ENCODE peak calls at places on chromosomes 5 and 9, in six cellular contexts. M is HCT116, Z is aorta, X is A549, F is sigmoid colon, J is heart right ventricle. W is an unnamed sample.

GRCh38 chr5:99005506-99005905 is 76.7 kb upstream of the CHD1 start:
- DNase-seq in F (no peak), Z (no peak), X (no peak), M (no peak), J (no peak), W (no peak)

GRCh38 chr9:16154570-16155078 is 601.8 kb downstream of the CCDC171 start:
- DNase-seq in F (no peak), Z (no peak), J (peak), M (no peak), X (no peak), W (no peak)

GRCh38 chr5:131392461-131393095 is 128.7 kb downstream of the CDC42SE2 start:
- DNase-seq in J (no peak), Z (no peak), M (no peak), F (no peak), X (no peak), W (no peak)

GRCh38 chr5:148713735-148714508 is 59.6 kb upstream of the HTR4 start:
- DNase-seq in X (no peak), Z (no peak), M (no peak), F (no peak), J (no peak), W (no peak)

GRCh38 chr5:103364074-103364473 is 105.5 kb downstream of the MACIR start:
- DNase-seq in X (no peak), M (no peak), F (no peak), Z (no peak), J (no peak), W (no peak)

GRCh38 chr5:25056846-25057245 is 412.1 kb upstream of the CDH10 start:
- DNase-seq in Z (no peak), X (no peak), M (no peak), F (no peak), J (no peak), W (no peak)

GRCh38 chr9:112110094-112110772 is 64.9 kb downstream of the SUSD1 start:
- DNase-seq in M (no peak), X (no peak), J (no peak), Z (no peak), F (no peak), W (no peak)

GRCh38 chr5:122101636-122102285 is 23.7 kb upstream of the LOX start:
- DNase-seq in Z (no peak), F (no peak), J (no peak), M (peak), X (no peak), W (no peak)

GRCh38 chr9:124698265-124698664 is 72.8 kb downstream of the NR6A1 start:
- DNase-seq in Z (no peak), X (no peak), M (no peak), J (no peak), F (no peak), W (no peak)

GRCh38 chr5:9519537-9519936 is 26.3 kb downstream of the SEMA5A start:
- DNase-seq in M (no peak), F (no peak), J (no peak), Z (no peak), X (no peak), W (no peak)

GRCh38 chr9:134369416-134370212 is 43.4 kb downstream of the RXRA start:
- DNase-seq in J (no peak), M (no peak), X (no peak), F (no peak), Z (no peak), W (no peak)

GRCh38 chr5:50814541-50814940 is 148.1 kb downstream of the PARP8 start:
- DNase-seq in M (no peak), J (no peak), X (no peak), F (no peak), Z (no peak), W (no peak)

GRCh38 chr5:5335708-5336211 is 86.7 kb upstream of the ICE1 start:
- DNase-seq in Z (no peak), J (no peak), X (peak), M (peak), F (no peak), W (no peak)

GRCh38 chr9:125744616-125745387 is 2.4 kb upstream of the PBX3 start:
- DNase-seq in X (no peak), F (no peak), J (no peak), M (no peak), Z (no peak), W (no peak)

GRCh38 chr9:105994970-105995369 is 300.6 kb downstream of the TMEM38B start:
- DNase-seq in M (no peak), Z (no peak), X (no peak), J (no peak), F (no peak), W (no peak)

GRCh38 chr5:137666901-137667300 is 69.0 kb downstream of the KLHL3 start:
- DNase-seq in J (no peak), M (no peak), X (no peak), F (no peak), Z (no peak), W (no peak)

GRCh38 chr5:123448017-123448617 is 24.9 kb upstream of the CEP120 start:
- DNase-seq in X (no peak), J (no peak), F (no peak), M (no peak), Z (no peak), W (no peak)

GRCh38 chr9:108151161-108151586 is 661.6 kb upstream of the KLF4 start:
- DNase-seq in M (no peak), F (no peak), J (peak), Z (no peak), X (no peak), W (no peak)

GRCh38 chr5:141373673-141374317 is at the start of gene PCDHGA6:
- DNase-seq in Z (peak), J (no peak), X (no peak), F (no peak), M (no peak), W (no peak)

GRCh38 chr5:31064215-31064614 is 129.3 kb upstream of the CDH6 start:
- DNase-seq in X (no peak), F (no peak), J (no peak), Z (no peak), M (no peak), W (no peak)

GRCh38 chr9:2179557-2179956 is 164.4 kb downstream of the SMARCA2 start:
- DNase-seq in X (no peak), M (no peak), J (no peak), Z (no peak), F (no peak), W (no peak)

GRCh38 chr5:157266286-157267007 is 524 bp downstream of the CYFIP2 start:
- DNase-seq in M (no peak), J (peak), F (no peak), X (peak), Z (peak), W (no peak)

GRCh38 chr5:169201597-169201996 is 99.3 kb downstream of the SLIT3 start:
- DNase-seq in J (no peak), M (no peak), X (no peak), Z (no peak), F (no peak), W (no peak)

GRCh38 chr5:127358782-127359181 is 68.2 kb downstream of the MEGF10 start:
- DNase-seq in F (no peak), X (no peak), M (no peak), Z (no peak), J (no peak), W (no peak)

GRCh38 chr9:110758201-110758600 is 89.6 kb downstream of the MUSK start:
- DNase-seq in F (no peak), Z (no peak), M (no peak), X (no peak), J (no peak), W (no peak)

GRCh38 chr5:57102905-57103255 is 71.0 kb upstream of the GPBP1 start:
- DNase-seq in J (no peak), M (no peak), Z (no peak), F (no peak), X (peak), W (no peak)

GRCh38 chr5:96823900-96824351 is 16.2 kb upstream of the ERAP1 start:
- DNase-seq in F (no peak), M (no peak), X (peak), J (no peak), Z (no peak), W (no peak)

GRCh38 chr5:169286572-169287325 is 14.2 kb downstream of the SLIT3 start:
- DNase-seq in F (no peak), X (no peak), M (no peak), Z (peak), J (peak), W (no peak)

GRCh38 chr5:180212363-180213255 is 3.6 kb upstream of the RASGEF1C start:
- DNase-seq in M (no peak), Z (no peak), F (peak), J (no peak), X (no peak), W (no peak)

GRCh38 chr5:132444841-132445639 is 45.5 kb downstream of the IRF1 start:
- DNase-seq in X (no peak), J (no peak), M (no peak), F (no peak), Z (no peak), W (no peak)

GRCh38 chr5:16666861-16667481 is 50.2 kb upstream of the RETREG1 start:
- DNase-seq in X (no peak), F (no peak), J (peak), M (no peak), Z (no peak), W (peak)

GRCh38 chr5:76622076-76622475 is 1.1 kb downstream of the F2RL2 start:
- DNase-seq in X (no peak), M (no peak), F (no peak), Z (no peak), J (no peak), W (no peak)

GRCh38 chr9:129597355-129598088 is 23.4 kb downstream of the C9orf50 start:
- DNase-seq in Z (peak), J (peak), M (peak), X (peak), F (peak), W (no peak)

GRCh38 chr5:10601246-10602030 is 37.6 kb downstream of the ANKRD33B start:
- DNase-seq in Z (peak), J (peak), F (peak), X (peak), M (peak), W (peak)

GRCh38 chr5:80125962-80126480 is 90.9 kb downstream of the THBS4 start:
- DNase-seq in X (no peak), F (no peak), Z (no peak), M (peak), J (no peak), W (no peak)

DNA sequence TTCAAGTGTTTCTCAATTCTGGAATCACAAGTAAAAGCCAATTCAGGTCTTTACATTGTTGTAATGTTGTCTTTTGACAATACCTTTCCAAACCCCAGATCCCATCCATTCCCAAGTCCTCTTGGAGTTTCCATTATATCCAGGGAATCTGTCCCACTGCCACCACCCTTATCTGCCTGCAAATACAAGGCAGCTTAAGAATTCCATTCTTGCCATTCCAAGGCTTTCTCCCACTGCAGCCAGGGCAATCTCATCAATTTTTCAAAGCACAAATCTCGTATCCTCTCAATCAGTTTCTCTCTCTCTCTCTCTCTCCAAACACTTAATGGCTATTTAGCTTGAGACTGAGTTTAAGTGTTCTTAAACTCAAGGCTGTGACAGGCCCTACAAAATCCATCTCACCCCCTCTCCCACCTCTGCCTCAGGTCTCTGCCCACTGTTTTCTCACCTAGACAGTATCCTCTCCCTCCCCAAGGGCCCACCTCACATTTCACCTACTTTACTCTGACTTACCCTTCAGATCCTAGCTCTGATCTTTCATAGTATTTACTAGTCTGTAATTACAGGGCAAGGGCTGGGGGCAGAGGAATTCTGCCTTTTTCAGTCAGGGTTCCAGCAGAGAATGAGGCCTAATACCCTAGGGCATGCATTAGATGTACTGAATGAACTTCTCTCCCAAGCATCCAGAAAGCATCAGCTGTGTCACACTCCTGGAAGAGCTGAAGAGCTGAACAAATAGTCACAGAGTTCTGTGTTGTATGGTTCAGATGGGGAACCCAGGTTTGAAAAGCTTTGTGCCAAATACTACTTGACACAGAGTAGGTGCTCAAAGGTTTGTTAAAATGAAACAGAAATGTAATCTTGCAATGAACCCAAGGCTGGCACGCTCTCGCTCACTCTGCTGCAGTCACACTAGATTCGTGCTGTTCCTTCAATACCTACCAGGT is 46.0 kb downstream of the RAPGEF1 start:
- DNase-seq in F (no peak), M (no peak), X (no peak), J (no peak), Z (no peak), W (no peak)
- H3K27ac ChIP-seq in F (no peak), M (no peak), X (no peak), J (no peak), Z (no peak), W (peak)

DNA sequence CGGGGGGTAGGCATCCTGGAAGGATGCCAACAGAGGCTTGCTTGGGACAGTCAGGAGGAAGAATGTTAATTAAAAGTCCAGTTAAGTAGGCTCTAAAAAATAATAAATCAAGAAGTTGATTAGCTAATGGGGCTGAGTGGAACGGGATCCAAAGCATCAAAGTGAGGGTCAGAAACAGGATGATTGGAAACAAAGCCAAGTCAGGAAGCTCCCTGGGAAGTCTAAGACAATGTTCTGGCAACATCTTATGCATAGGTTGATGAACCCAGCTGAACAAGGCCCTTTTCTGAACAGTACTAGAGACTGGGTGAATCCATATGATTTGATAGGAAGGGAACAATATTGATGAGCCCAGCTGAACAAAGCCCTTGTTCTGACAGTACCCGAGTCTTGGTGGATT is 50.2 kb upstream of the STARD4 start:
- DNase-seq in Z (no peak), F (no peak), M (no peak), J (no peak), X (no peak), W (no peak)
- H3K27ac ChIP-seq in Z (no peak), F (peak), M (no peak), J (peak), X (no peak), W (no peak)

DNA sequence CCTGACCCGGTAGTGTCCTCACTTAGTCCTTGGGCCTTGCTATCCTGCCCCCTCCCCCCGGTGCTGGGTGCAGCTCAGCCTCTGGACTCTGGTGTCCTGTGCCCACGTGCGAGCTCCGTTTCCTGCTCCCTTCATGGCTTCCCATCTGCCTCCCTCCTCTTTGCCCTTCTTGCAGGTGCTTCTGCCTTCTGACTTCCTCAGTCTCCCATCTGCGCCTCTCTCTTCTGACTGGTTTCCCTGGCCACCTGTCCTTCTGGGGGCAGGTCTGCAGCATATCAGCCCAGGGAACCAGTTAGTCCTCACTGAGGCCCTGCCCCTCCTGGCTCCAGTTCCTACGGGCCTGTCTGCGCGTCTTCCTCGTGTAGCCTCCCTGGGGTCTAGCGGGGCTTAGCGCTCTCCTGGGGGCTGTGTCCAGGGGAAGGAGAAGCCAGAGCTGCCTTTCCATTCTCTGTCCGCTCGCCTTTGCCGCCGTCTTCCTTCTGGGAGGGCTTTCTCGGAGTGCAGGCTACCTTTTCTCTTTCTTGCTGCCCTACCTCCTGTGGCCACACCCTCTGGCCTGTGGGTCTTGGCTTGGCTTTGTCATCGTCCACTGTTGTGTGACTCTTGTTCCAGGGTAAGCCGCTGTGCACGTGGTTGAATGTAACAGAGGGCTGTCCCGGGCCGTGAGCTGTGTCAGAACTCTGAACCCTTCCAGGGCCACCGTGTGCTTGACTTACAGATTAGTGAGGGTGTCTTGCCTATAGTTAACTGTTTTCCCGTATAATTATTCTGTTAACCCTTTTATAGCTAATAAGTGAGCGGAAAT is 51.8 kb downstream of the EHMT1 start:
- DNase-seq in J (peak), F (peak), M (no peak), X (no peak), Z (peak), W (no peak)
- H3K27ac ChIP-seq in J (no peak), F (no peak), M (no peak), X (no peak), Z (no peak), W (no peak)

GRCh38 chr9:17611921-17612320 is 33.1 kb downstream of the SH3GL2 start:
- DNase-seq in Z (no peak), M (no peak), F (no peak), J (no peak), X (no peak), W (no peak)

GRCh38 chr9:17614929-17615328 is 36.1 kb downstream of the SH3GL2 start:
- DNase-seq in F (no peak), Z (no peak), M (no peak), J (no peak), X (no peak), W (no peak)

GRCh38 chr9:17611342-17611741 is 32.5 kb downstream of the SH3GL2 start:
- DNase-seq in M (no peak), J (no peak), Z (no peak), X (no peak), F (no peak), W (no peak)

GRCh38 chr9:17614246-17614645 is 35.4 kb downstream of the SH3GL2 start:
- DNase-seq in F (no peak), M (no peak), X (no peak), Z (no peak), J (no peak), W (no peak)

GRCh38 chr9:17613723-17614122 is 34.9 kb downstream of the SH3GL2 start:
- DNase-seq in J (no peak), Z (no peak), F (no peak), M (no peak), X (no peak), W (no peak)
- H3K27ac ChIP-seq in J (no peak), Z (no peak), F (no peak), M (no peak), X (no peak), W (no peak)

GRCh38 chr9:122076117-122076516 is 17.0 kb downstream of the TTLL11 start:
- DNase-seq in J (no peak), X (no peak), Z (peak), F (no peak), M (no peak), W (no peak)
- H3K27ac ChIP-seq in J (peak), X (no peak), Z (peak), F (peak), M (no peak), W (peak)

GRCh38 chr9:96217358-96217755 is 84.6 kb downstream of the HSD17B3 start:
- DNase-seq in M (no peak), Z (no peak), X (no peak), J (peak), F (peak), W (no peak)
- H3K27ac ChIP-seq in M (no peak), Z (no peak), X (peak), J (no peak), F (peak), W (peak)

DNA sequence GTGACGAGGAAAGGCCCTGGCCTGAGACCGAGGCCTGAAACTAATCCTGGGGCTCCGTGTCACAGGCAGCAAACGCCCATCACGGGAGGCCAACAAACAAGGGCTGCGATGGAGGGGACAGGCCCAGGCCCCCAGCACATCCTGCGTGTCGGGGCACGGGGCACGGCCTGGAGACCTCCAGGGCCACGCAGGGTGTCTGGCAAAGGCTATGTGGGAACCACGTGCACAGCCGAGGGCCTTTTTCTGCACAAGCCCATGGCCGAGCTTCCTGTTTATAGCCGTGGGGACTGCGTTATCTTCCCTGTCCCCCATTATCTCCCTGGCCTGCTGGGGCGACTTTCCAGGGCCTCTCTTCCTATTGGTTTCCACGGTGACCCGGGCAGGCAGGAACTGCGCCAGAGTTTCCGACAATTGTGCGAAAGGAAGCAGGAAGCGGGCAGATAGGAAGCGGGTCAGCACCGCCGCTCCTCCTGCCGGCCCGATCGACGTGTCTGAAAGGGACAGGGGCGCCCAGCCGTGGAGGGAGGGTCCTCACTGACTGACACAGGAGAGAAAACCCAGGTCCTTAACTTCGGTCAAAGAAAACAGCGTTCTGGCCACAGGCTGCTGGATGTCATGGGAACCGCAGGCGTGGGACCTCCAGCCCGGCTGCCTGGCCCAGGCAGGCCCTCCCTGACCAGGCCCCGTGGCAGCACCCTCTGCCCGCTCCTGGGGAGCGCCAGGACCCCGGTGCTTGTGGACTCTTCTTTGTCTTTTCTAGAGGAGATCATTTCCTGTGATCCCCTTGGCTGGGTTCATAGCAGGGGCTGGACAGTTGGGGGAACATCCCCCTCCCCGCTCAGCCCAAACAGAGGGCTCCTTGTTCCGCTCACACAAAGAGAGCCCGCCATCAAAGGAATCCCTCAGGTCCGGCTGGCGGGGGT is 29.1 kb upstream of the SEC16A start:
- DNase-seq in M (no peak), J (peak), X (no peak), Z (no peak), F (peak), W (peak)
- H3K27ac ChIP-seq in M (no peak), J (peak), X (no peak), Z (no peak), F (peak), W (peak)

GRCh38 chr5:95284512-95285405 is at the start of gene MCTP1:
- DNase-seq in J (peak), X (peak), F (no peak), Z (peak), M (no peak), W (no peak)

GRCh38 chr5:95283761-95284511 is 958 bp downstream of the MCTP1 start:
- DNase-seq in X (peak), F (no peak), M (no peak), Z (peak), J (peak), W (no peak)

GRCh38 chr5:95283022-95283615 is 1.8 kb downstream of the MCTP1 start:
- DNase-seq in F (no peak), M (no peak), Z (no peak), J (no peak), X (no peak), W (no peak)

GRCh38 chr5:95281211-95281610 is 3.7 kb downstream of the MCTP1 start:
- DNase-seq in X (no peak), J (no peak), F (no peak), Z (no peak), M (peak), W (no peak)

GRCh38 chr5:95285406-95285761 is 490 bp upstream of the MCTP1 start:
- DNase-seq in J (no peak), F (no peak), M (no peak), X (no peak), Z (no peak), W (no peak)
- H3K27ac ChIP-seq in J (no peak), F (no peak), M (no peak), X (no peak), Z (no peak), W (no peak)